ENCODE peak calls at places on chromosomes 16 and 17, in four cellular contexts. Q is K562, H is HepG2, L is HCT116. W is an unnamed sample.

GRCh38 chr17:80819422-80820164 is 172.0 kb upstream of the CHMP6 start:
- DNase-seq in Q (no peak), H (peak), L (no peak), W (no peak)

GRCh38 chr17:40482722-40483121 is 18.7 kb downstream of the TNS4 start:
- DNase-seq in Q (no peak), H (no peak), L (no peak), W (no peak)

GRCh38 chr16:73176577-73177013 is 128.7 kb upstream of the ZFHX3 start:
- DNase-seq in Q (no peak), H (peak), L (peak), W (peak)

GRCh38 chr16:50781518-50781917 is 39.6 kb downstream of the CYLD start:
- DNase-seq in Q (no peak), H (no peak), L (no peak), W (no peak)

GRCh38 chr16:22419908-22420307 is 45.5 kb upstream of the CDR2 start:
- DNase-seq in Q (no peak), H (no peak), L (no peak), W (no peak)

GRCh38 chr17:79812969-79813825 is 16.3 kb upstream of the CBX8 start:
- DNase-seq in Q (peak), H (no peak), L (no peak), W (no peak)

GRCh38 chr17:57874434-57875108 is 24.7 kb upstream of the MRPS23 start:
- DNase-seq in Q (no peak), H (no peak), L (no peak), W (no peak)

GRCh38 chr16:67842509-67843342 is 606 bp downstream of the THAP11 start:
- DNase-seq in Q (no peak), H (peak), L (no peak), W (no peak)

GRCh38 chr16:89855986-89856385 is 17.4 kb upstream of the TCF25 start:
- DNase-seq in Q (no peak), H (no peak), L (no peak), W (no peak)

GRCh38 chr17:72472116-72472515 is 351.3 kb downstream of the SOX9 start:
- DNase-seq in Q (no peak), H (no peak), L (no peak), W (no peak)

GRCh38 chr17:72169823-72170222 is 49.0 kb downstream of the SOX9 start:
- DNase-seq in Q (no peak), H (no peak), L (no peak), W (no peak)

GRCh38 chr17:19717411-19717908 is 1.1 kb upstream of the SLC47A2 start:
- DNase-seq in Q (no peak), H (no peak), L (no peak), W (no peak)

GRCh38 chr17:76556759-76557367 is 17.0 kb downstream of the PRCD start:
- DNase-seq in Q (no peak), H (peak), L (no peak), W (no peak)

GRCh38 chr16:707062-707538 is 1.5 kb upstream of the FBXL16 start:
- DNase-seq in Q (no peak), H (no peak), L (no peak), W (no peak)

GRCh38 chr17:27552467-27552779 is 78.6 kb upstream of the LGALS9 start:
- DNase-seq in Q (no peak), H (peak), L (peak), W (no peak)

GRCh38 chr17:31134526-31134925 is 39.7 kb downstream of the NF1 start:
- DNase-seq in Q (no peak), H (no peak), L (no peak), W (no peak)

GRCh38 chr17:73786286-73786743 is 142.1 kb upstream of the SDK2 start:
- DNase-seq in Q (no peak), H (no peak), L (no peak), W (no peak)

GRCh38 chr17:53607475-53607874 is 215.3 kb upstream of the KIF2B start:
- DNase-seq in Q (no peak), H (no peak), L (no peak), W (no peak)

DNA sequence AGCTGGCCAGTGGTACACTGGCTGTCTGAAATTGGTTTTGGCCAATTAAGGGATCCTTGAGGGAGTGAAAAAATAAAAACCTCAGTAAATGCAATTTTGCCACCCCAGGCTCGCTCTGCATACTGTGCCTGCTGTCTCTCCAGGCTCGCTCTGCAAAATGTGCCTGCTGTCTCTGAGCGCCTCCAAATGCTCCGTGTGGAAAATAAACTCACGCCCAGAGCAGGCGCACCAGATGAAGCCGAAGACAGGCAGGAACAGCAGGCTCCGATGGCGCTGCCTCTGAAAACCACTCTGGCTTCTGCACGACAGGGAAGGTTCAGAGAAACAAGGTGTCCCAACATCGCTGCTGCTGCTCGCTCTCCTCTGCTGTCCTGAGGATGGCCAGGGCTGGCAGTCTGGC is 29.1 kb downstream of the SNN start:
- DNase-seq in Q (no peak), H (no peak), L (no peak), W (no peak)
- TF ChIP-seq SIN3A in Q (no peak), H (no peak), L (no peak), W (no peak)

GRCh38 chr16:85286066-85286712 is 173.9 kb upstream of the CIBAR2 start:
- DNase-seq in Q (no peak), H (no peak), L (no peak), W (no peak)
- H3K4me3 ChIP-seq in Q (no peak), H (no peak), L (no peak), W (no peak)

DNA sequence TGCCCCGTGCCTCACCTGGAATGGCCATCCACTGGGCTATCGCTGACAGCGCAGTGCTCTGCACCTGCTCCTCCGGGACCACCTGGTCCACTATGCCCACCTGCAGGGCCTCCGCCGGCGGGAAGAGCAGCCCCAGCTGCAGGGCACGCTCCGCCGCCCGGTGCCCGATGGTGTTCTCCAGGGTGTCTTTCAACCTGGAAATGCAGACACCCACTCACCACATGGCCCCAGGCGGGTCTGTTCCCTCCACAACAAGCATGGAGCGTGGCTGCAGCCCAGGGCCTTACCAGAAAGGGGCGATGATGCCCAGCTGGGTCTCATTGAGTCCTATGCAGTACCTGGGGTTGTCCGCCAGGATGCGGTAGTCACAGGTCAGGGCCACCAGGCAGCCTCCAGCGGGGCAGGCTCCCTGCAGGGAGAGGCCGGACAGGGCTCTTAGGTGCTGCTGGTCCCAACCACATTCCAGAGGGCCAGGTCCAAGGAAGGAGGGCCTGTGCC is 6.8 kb downstream of the DNASE1L2 start:
- DNase-seq in Q (peak), H (no peak), L (no peak), W (no peak)
- TF ChIP-seq CTCF in Q (peak), H (no peak), L (peak), W (peak)

DNA sequence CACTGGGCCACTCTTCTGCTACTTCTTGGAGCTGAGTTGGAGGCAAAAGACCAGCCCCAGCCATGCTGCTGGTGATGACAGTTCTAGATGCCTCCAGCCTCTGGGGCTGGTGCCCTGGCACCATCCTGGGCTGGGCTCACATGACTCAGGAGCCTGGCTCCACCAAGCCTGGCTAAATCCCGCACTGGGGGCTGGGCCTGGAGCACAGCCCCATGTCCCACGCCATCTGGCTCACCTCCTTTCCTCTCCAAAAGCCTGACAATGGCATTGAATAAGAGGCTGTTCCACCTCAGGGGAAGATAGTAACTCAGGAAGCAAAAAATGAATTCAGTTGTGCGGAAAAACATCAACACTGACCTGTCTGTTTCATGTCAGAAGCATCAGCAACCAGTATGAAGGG is 45.1 kb upstream of the MTSS2 start:
- DNase-seq in Q (no peak), H (no peak), L (no peak), W (no peak)
- TF ChIP-seq SIN3A in Q (no peak), H (no peak), L (no peak), W (no peak)